ENCODE peak calls at places on chromosome 12, in six cellular contexts. One of them, this sample, is unnamed.
A peak's percentile ranks its signal among the peaks of the same experiment; 100 is the strongest.

GRCh38 chr12:91973813-91974212 is 171.8 kb downstream of the BTG1 start:
- DNase-seq in cardiac muscle cell: no peak
- DNase-seq in tibial nerve: no peak
- DNase-seq in psoas muscle: no peak
- DNase-seq in fibroblast of lung: no peak
- DNase-seq in adipocyte: no peak
- DNase-seq in this sample: no peak

GRCh38 chr12:103626498-103626897 is 39.4 kb downstream of the STAB2 start:
- DNase-seq in cardiac muscle cell: peak; percentile 47
- DNase-seq in psoas muscle: peak; percentile 77
- DNase-seq in fibroblast of lung: no peak
- DNase-seq in tibial nerve: peak; percentile 21
- DNase-seq in adipocyte: no peak
- DNase-seq in this sample: no peak

GRCh38 chr12:124273630-124274029 is 21.3 kb upstream of the RFLNA start:
- DNase-seq in adipocyte: no peak
- DNase-seq in fibroblast of lung: peak; percentile 39
- DNase-seq in tibial nerve: no peak
- DNase-seq in psoas muscle: no peak
- DNase-seq in cardiac muscle cell: peak; percentile 45
- DNase-seq in this sample: no peak

GRCh38 chr12:129629901-129630300 is 273.9 kb downstream of the TMEM132D start:
- DNase-seq in cardiac muscle cell: no peak
- DNase-seq in tibial nerve: no peak
- DNase-seq in psoas muscle: no peak
- DNase-seq in adipocyte: no peak
- DNase-seq in fibroblast of lung: no peak
- DNase-seq in this sample: no peak

GRCh38 chr12:117514016-117514415 is 152.6 kb upstream of the NOS1 start:
- DNase-seq in fibroblast of lung: no peak
- DNase-seq in psoas muscle: no peak
- DNase-seq in tibial nerve: no peak
- DNase-seq in cardiac muscle cell: no peak
- DNase-seq in adipocyte: no peak
- DNase-seq in this sample: no peak

GRCh38 chr12:114685869-114686268 is 1.9 kb upstream of the TBX3 start:
- DNase-seq in tibial nerve: no peak
- DNase-seq in cardiac muscle cell: no peak
- DNase-seq in psoas muscle: no peak
- DNase-seq in adipocyte: peak; percentile 77
- DNase-seq in fibroblast of lung: no peak
- DNase-seq in this sample: no peak

GRCh38 chr12:82687020-82687951 is 580 bp downstream of the TMTC2 start:
- DNase-seq in psoas muscle: peak; percentile 52
- DNase-seq in fibroblast of lung: peak; percentile 36
- DNase-seq in adipocyte: peak; percentile 74
- DNase-seq in tibial nerve: no peak
- DNase-seq in cardiac muscle cell: peak; percentile 41
- DNase-seq in this sample: peak; percentile 86

GRCh38 chr12:49188205-49188915 is 520 bp downstream of the TUBA1A start:
- DNase-seq in adipocyte: peak; percentile 85
- DNase-seq in tibial nerve: peak; percentile 77
- DNase-seq in psoas muscle: peak; percentile 90
- DNase-seq in fibroblast of lung: peak; percentile 54
- DNase-seq in cardiac muscle cell: peak; percentile 84
- DNase-seq in this sample: peak; percentile 90

GRCh38 chr12:78101946-78102635 is 271.4 kb downstream of the NAV3 start:
- DNase-seq in tibial nerve: no peak
- DNase-seq in cardiac muscle cell: no peak
- DNase-seq in fibroblast of lung: no peak
- DNase-seq in adipocyte: no peak
- DNase-seq in psoas muscle: no peak
- DNase-seq in this sample: no peak

GRCh38 chr12:47837190-47838171 is 17.8 kb upstream of the HDAC7 start:
- DNase-seq in cardiac muscle cell: peak; percentile 78
- DNase-seq in adipocyte: peak; percentile 89
- DNase-seq in psoas muscle: peak; percentile 78
- DNase-seq in tibial nerve: peak; percentile 63
- DNase-seq in fibroblast of lung: peak; percentile 54
- DNase-seq in this sample: peak; percentile 59

GRCh38 chr12:79560165-79560889 is 130.4 kb downstream of the PAWR start:
- DNase-seq in psoas muscle: no peak
- DNase-seq in adipocyte: no peak
- DNase-seq in fibroblast of lung: no peak
- DNase-seq in tibial nerve: no peak
- DNase-seq in cardiac muscle cell: peak; percentile 5
- DNase-seq in this sample: no peak

GRCh38 chr12:79561401-79562132 is 129.2 kb downstream of the PAWR start:
- DNase-seq in tibial nerve: no peak
- DNase-seq in fibroblast of lung: no peak
- DNase-seq in adipocyte: no peak
- DNase-seq in psoas muscle: no peak
- DNase-seq in cardiac muscle cell: no peak
- DNase-seq in this sample: no peak

GRCh38 chr12:79559591-79559990 is 131.2 kb downstream of the PAWR start:
- DNase-seq in tibial nerve: no peak
- DNase-seq in psoas muscle: no peak
- DNase-seq in cardiac muscle cell: no peak
- DNase-seq in adipocyte: no peak
- DNase-seq in fibroblast of lung: no peak
- DNase-seq in this sample: no peak

GRCh38 chr12:79566452-79566851 is 124.3 kb downstream of the PAWR start:
- DNase-seq in psoas muscle: no peak
- DNase-seq in tibial nerve: no peak
- DNase-seq in adipocyte: peak; percentile 19
- DNase-seq in cardiac muscle cell: peak; percentile 5
- DNase-seq in fibroblast of lung: peak; percentile 49
- DNase-seq in this sample: no peak

GRCh38 chr12:79563021-79563739 is 127.6 kb downstream of the PAWR start:
- DNase-seq in fibroblast of lung: no peak
- DNase-seq in tibial nerve: no peak
- DNase-seq in adipocyte: no peak
- DNase-seq in cardiac muscle cell: no peak
- DNase-seq in psoas muscle: no peak
- DNase-seq in this sample: no peak
- H3K9me3 ChIP-seq in fibroblast of lung: no peaks in the 10 kb centered on the region
- H3K9me3 ChIP-seq in tibial nerve: no peaks in the 10 kb centered on the region
- H3K9me3 ChIP-seq in adipocyte: no peaks in the 10 kb centered on the region
- H3K9me3 ChIP-seq in cardiac muscle cell: no peaks in the 10 kb centered on the region
- H3K9me3 ChIP-seq in psoas muscle: no peaks in the 10 kb centered on the region
- H3K9me3 ChIP-seq in this sample: no peaks in the 10 kb centered on the region

DNA sequence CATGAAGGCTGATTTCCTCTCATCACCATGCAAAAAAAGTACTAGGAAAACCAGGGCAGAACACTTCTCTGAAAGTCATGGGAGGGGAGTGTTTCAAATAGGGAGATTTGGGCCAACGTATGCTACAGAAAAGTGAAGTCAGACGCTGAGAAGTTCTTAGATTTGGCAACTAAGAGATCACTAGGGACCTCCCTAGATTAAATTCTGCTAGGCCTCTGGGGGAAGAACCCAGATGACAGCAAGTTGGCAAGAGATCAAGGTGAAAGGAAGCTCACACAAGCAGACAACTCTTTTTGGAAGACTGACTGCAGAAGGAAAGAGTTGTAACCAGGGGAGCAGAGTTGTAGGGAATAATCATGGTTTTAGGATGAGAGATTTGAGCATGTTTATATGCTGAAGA is 20.7 kb downstream of the IQSEC3 start:
- DNase-seq in tibial nerve: no peak
- DNase-seq in adipocyte: no peak
- DNase-seq in psoas muscle: no peak
- DNase-seq in fibroblast of lung: no peak
- DNase-seq in cardiac muscle cell: peak; percentile 50
- DNase-seq in this sample: no peak
- H3K9me3 ChIP-seq in tibial nerve: no peaks in the 10 kb centered on the region
- H3K9me3 ChIP-seq in adipocyte: peaks cover 27% of the 10 kb centered on the region
- H3K9me3 ChIP-seq in psoas muscle: no peaks in the 10 kb centered on the region
- H3K9me3 ChIP-seq in fibroblast of lung: no peaks in the 10 kb centered on the region
- H3K9me3 ChIP-seq in cardiac muscle cell: no peaks in the 10 kb centered on the region
- H3K9me3 ChIP-seq in this sample: no peaks in the 10 kb centered on the region

GRCh38 chr12:3325736-3326135 is 165.3 kb upstream of the PRMT8 start:
- DNase-seq in adipocyte: no peak
- DNase-seq in fibroblast of lung: no peak
- DNase-seq in cardiac muscle cell: no peak
- DNase-seq in psoas muscle: no peak
- DNase-seq in tibial nerve: no peak
- DNase-seq in this sample: no peak
- H3K9me3 ChIP-seq in adipocyte: no peaks in the 10 kb centered on the region
- H3K9me3 ChIP-seq in fibroblast of lung: no peaks in the 10 kb centered on the region
- H3K9me3 ChIP-seq in cardiac muscle cell: no peaks in the 10 kb centered on the region
- H3K9me3 ChIP-seq in psoas muscle: no peaks in the 10 kb centered on the region
- H3K9me3 ChIP-seq in tibial nerve: no peaks in the 10 kb centered on the region
- H3K9me3 ChIP-seq in this sample: no peaks in the 10 kb centered on the region

DNA sequence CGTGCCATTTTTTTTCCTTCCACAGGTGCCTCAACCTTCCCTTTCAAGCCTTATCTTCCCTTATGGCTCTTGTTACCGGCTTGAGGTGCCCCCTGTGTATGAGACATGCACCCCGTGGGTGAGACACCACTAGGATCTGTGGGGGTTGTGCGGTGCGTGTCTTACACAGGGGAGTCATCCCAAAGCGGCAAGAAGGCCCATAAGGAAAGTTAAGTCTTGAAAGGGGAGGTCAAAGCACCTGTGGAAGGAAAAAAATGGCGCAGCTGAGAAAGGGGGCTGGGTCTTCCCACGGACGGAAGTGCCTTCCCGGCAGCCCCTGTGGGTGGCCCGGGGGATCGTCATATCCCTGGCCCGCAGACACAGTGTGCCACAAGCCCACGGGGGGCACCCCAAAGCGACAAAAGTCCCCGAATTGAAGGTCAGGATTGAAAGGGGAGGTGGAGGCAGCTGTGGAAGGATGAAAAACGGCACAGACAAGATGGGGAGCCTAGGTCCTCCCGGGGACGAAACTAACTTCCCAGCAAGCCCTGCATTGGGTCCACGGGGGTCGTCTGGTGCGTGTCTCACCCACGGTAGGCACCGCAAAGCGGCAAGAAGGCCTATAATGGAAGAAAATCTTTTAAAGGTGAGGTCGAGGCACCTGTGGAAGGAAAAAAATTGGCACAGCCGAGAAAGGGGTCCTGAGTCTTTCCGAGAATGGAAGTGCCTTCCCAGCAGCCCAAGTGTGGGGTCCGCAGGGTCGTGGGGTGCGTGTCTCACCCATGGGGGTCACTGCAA is 273.3 kb downstream of the ALG10 start:
- DNase-seq in psoas muscle: peak; percentile 11
- DNase-seq in adipocyte: no peak
- DNase-seq in fibroblast of lung: no peak
- DNase-seq in cardiac muscle cell: no peak
- DNase-seq in tibial nerve: no peak
- DNase-seq in this sample: no peak
- H3K9me3 ChIP-seq in psoas muscle: no peaks in the 10 kb centered on the region
- H3K9me3 ChIP-seq in adipocyte: no peaks in the 10 kb centered on the region
- H3K9me3 ChIP-seq in fibroblast of lung: no peaks in the 10 kb centered on the region
- H3K9me3 ChIP-seq in cardiac muscle cell: no peaks in the 10 kb centered on the region
- H3K9me3 ChIP-seq in tibial nerve: no peaks in the 10 kb centered on the region
- H3K9me3 ChIP-seq in this sample: peaks cover 98% of the 10 kb centered on the region

DNA sequence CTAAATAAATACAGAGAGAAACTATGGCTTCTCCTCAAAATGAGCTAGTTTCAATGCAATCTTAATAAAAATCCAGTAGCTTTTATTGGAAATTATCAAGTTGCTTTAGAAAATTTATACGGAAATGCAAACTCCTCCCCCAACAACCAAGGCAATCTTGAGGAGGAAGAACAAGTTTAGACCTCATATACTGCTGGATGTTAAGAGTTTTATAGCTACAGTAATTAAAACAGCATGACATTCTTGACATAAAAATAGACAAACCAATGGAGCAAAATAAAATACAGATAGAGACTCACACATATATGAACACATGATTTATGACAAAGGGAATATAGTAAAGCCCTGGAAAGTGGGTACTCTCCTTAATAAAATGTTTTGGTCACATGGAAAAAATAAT is 368.7 kb downstream of the C12orf75 start:
- DNase-seq in tibial nerve: no peak
- DNase-seq in psoas muscle: no peak
- DNase-seq in adipocyte: no peak
- DNase-seq in fibroblast of lung: no peak
- DNase-seq in cardiac muscle cell: no peak
- DNase-seq in this sample: no peak
- H3K9me3 ChIP-seq in tibial nerve: no peaks in the 10 kb centered on the region
- H3K9me3 ChIP-seq in psoas muscle: peaks cover 7% of the 10 kb centered on the region
- H3K9me3 ChIP-seq in adipocyte: no peaks in the 10 kb centered on the region
- H3K9me3 ChIP-seq in fibroblast of lung: no peaks in the 10 kb centered on the region
- H3K9me3 ChIP-seq in cardiac muscle cell: no peaks in the 10 kb centered on the region
- H3K9me3 ChIP-seq in this sample: no peaks in the 10 kb centered on the region

GRCh38 chr12:133046698-133047097 is 9.4 kb downstream of the ZNF84 start:
- DNase-seq in psoas muscle: no peak
- DNase-seq in tibial nerve: no peak
- DNase-seq in cardiac muscle cell: no peak
- DNase-seq in adipocyte: no peak
- DNase-seq in fibroblast of lung: no peak
- DNase-seq in this sample: no peak
- H3K9me3 ChIP-seq in psoas muscle: peaks cover 96% of the 10 kb centered on the region
- H3K9me3 ChIP-seq in tibial nerve: peaks cover 98% of the 10 kb centered on the region
- H3K9me3 ChIP-seq in cardiac muscle cell: peaks cover 11% of the 10 kb centered on the region
- H3K9me3 ChIP-seq in adipocyte: peaks cover 98% of the 10 kb centered on the region
- H3K9me3 ChIP-seq in fibroblast of lung: peaks cover 9% of the 10 kb centered on the region
- H3K9me3 ChIP-seq in this sample: peaks cover 98% of the 10 kb centered on the region

DNA sequence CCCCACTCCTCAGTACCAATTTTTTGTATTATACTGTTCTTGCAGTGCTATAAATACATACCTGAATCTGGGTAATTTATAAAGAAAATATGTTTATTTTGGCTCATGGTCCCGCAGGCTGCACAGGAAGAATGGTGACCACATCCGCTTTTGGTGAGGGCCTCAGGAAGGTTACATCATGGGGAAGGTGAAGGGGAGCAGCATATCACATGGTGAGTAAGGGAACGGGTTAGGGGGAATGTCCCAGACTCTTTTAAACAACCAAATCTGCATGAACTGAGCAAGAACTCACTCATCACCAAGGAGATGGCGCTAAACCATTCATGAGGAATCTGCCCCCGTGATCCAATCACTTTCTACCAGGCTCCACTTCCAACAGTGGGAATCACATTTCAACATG is 40.0 kb downstream of the OSBPL8 start:
- DNase-seq in cardiac muscle cell: peak; percentile 26
- DNase-seq in fibroblast of lung: peak; percentile 82
- DNase-seq in adipocyte: no peak
- DNase-seq in psoas muscle: no peak
- DNase-seq in tibial nerve: no peak
- DNase-seq in this sample: no peak
- H3K9me3 ChIP-seq in cardiac muscle cell: no peaks in the 10 kb centered on the region
- H3K9me3 ChIP-seq in fibroblast of lung: no peaks in the 10 kb centered on the region
- H3K9me3 ChIP-seq in adipocyte: no peaks in the 10 kb centered on the region
- H3K9me3 ChIP-seq in psoas muscle: no peaks in the 10 kb centered on the region
- H3K9me3 ChIP-seq in tibial nerve: no peaks in the 10 kb centered on the region
- H3K9me3 ChIP-seq in this sample: no peaks in the 10 kb centered on the region

DNA sequence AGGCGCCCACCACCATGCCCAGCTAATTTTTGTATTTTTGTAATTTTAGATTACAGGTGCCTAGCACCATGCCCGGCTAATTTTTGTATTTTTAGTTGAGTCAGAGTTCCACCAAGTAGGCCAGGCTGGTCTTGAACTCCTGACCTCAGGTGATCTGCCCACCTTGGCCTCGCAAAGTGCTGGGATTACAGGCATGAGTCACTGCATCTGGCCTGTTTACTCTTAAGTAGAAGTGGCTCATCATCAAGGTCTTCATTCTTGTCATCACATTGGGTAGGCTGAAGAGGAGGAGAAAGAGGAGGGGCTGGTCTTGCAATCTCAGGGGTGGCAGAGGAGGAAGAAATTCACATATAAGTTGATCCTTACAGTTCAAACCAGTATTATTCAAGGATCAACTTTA is 152.4 kb upstream of the ATP2B1 start:
- DNase-seq in cardiac muscle cell: no peak
- DNase-seq in tibial nerve: no peak
- DNase-seq in adipocyte: no peak
- DNase-seq in psoas muscle: no peak
- DNase-seq in fibroblast of lung: no peak
- DNase-seq in this sample: no peak
- H3K9me3 ChIP-seq in cardiac muscle cell: no peaks in the 10 kb centered on the region
- H3K9me3 ChIP-seq in tibial nerve: no peaks in the 10 kb centered on the region
- H3K9me3 ChIP-seq in adipocyte: no peaks in the 10 kb centered on the region
- H3K9me3 ChIP-seq in psoas muscle: no peaks in the 10 kb centered on the region
- H3K9me3 ChIP-seq in fibroblast of lung: no peaks in the 10 kb centered on the region
- H3K9me3 ChIP-seq in this sample: no peaks in the 10 kb centered on the region

This sample was measured in mucosa of descending colon.